ENCODE peak calls at places on chromosomes 3 and 15, in eight cellular contexts. One of them, this sample, is unnamed.

GRCh38 chr3:30198162-30198561 is 408.2 kb upstream of the TGFBR2 start:
- DNase-seq in NCI-H1436: no peak
- DNase-seq in stimulated activated CD4-positive, alpha-beta T cell treated with anti-CD3 and anti-CD28 coated beads, Interleukin-15, amount 100 ng/mL, for 48 hours: no peak
- DNase-seq in RPMI8226: no peak
- DNase-seq in EL: no peak
- DNase-seq in left colon: no peak
- DNase-seq in AG09319: no peak
- DNase-seq in osteoblast: no peak
- DNase-seq in this sample: no peak

GRCh38 chr15:22968356-22968755 is 11.8 kb downstream of the CYFIP1 start:
- DNase-seq in AG09319: no peak
- DNase-seq in RPMI8226: no peak
- DNase-seq in osteoblast: peak
- DNase-seq in EL: peak
- DNase-seq in left colon: no peak
- DNase-seq in NCI-H1436: no peak
- DNase-seq in stimulated activated CD4-positive, alpha-beta T cell treated with anti-CD3 and anti-CD28 coated beads, Interleukin-15, amount 100 ng/mL, for 48 hours: no peak
- DNase-seq in this sample: peak

GRCh38 chr3:175187586-175187985 is 328.5 kb downstream of the NAALADL2 start:
- DNase-seq in EL: no peak
- DNase-seq in AG09319: no peak
- DNase-seq in RPMI8226: no peak
- DNase-seq in left colon: no peak
- DNase-seq in stimulated activated CD4-positive, alpha-beta T cell treated with anti-CD3 and anti-CD28 coated beads, Interleukin-15, amount 100 ng/mL, for 48 hours: no peak
- DNase-seq in osteoblast: no peak
- DNase-seq in NCI-H1436: peak
- DNase-seq in this sample: peak

GRCh38 chr3:13501527-13501926 is 21.4 kb downstream of the HDAC11 start:
- DNase-seq in NCI-H1436: no peak
- DNase-seq in RPMI8226: no peak
- DNase-seq in left colon: no peak
- DNase-seq in EL: no peak
- DNase-seq in stimulated activated CD4-positive, alpha-beta T cell treated with anti-CD3 and anti-CD28 coated beads, Interleukin-15, amount 100 ng/mL, for 48 hours: no peak
- DNase-seq in AG09319: no peak
- DNase-seq in osteoblast: peak
- DNase-seq in this sample: no peak

GRCh38 chr15:53978248-53978906 is at the start of gene UNC13C:
- DNase-seq in EL: no peak
- DNase-seq in osteoblast: no peak
- DNase-seq in stimulated activated CD4-positive, alpha-beta T cell treated with anti-CD3 and anti-CD28 coated beads, Interleukin-15, amount 100 ng/mL, for 48 hours: no peak
- DNase-seq in left colon: peak
- DNase-seq in NCI-H1436: peak
- DNase-seq in AG09319: no peak
- DNase-seq in RPMI8226: peak
- DNase-seq in this sample: peak

GRCh38 chr15:84797801-84798200 is 19.4 kb upstream of the ALPK3 start:
- DNase-seq in left colon: no peak
- DNase-seq in stimulated activated CD4-positive, alpha-beta T cell treated with anti-CD3 and anti-CD28 coated beads, Interleukin-15, amount 100 ng/mL, for 48 hours: no peak
- DNase-seq in AG09319: no peak
- DNase-seq in NCI-H1436: no peak
- DNase-seq in EL: no peak
- DNase-seq in RPMI8226: no peak
- DNase-seq in osteoblast: peak
- DNase-seq in this sample: no peak

GRCh38 chr3:125132815-125133214 is 77.0 kb upstream of the HEG1 start:
- DNase-seq in AG09319: no peak
- DNase-seq in EL: no peak
- DNase-seq in left colon: no peak
- DNase-seq in stimulated activated CD4-positive, alpha-beta T cell treated with anti-CD3 and anti-CD28 coated beads, Interleukin-15, amount 100 ng/mL, for 48 hours: no peak
- DNase-seq in NCI-H1436: no peak
- DNase-seq in osteoblast: no peak
- DNase-seq in RPMI8226: no peak
- DNase-seq in this sample: no peak

GRCh38 chr15:69780374-69780773 is 317.3 kb downstream of the TLE3 start:
- DNase-seq in osteoblast: no peak
- DNase-seq in left colon: no peak
- DNase-seq in NCI-H1436: no peak
- DNase-seq in RPMI8226: no peak
- DNase-seq in EL: peak
- DNase-seq in AG09319: no peak
- DNase-seq in stimulated activated CD4-positive, alpha-beta T cell treated with anti-CD3 and anti-CD28 coated beads, Interleukin-15, amount 100 ng/mL, for 48 hours: no peak
- DNase-seq in this sample: no peak

GRCh38 chr15:41659855-41660234 is 360 bp upstream of the MGA start:
- DNase-seq in AG09319: no peak
- DNase-seq in stimulated activated CD4-positive, alpha-beta T cell treated with anti-CD3 and anti-CD28 coated beads, Interleukin-15, amount 100 ng/mL, for 48 hours: no peak
- DNase-seq in left colon: no peak
- DNase-seq in osteoblast: no peak
- DNase-seq in NCI-H1436: no peak
- DNase-seq in RPMI8226: no peak
- DNase-seq in EL: no peak
- DNase-seq in this sample: no peak

GRCh38 chr15:99433026-99433756 is 132.6 kb upstream of the MEF2A start:
- DNase-seq in left colon: peak
- DNase-seq in stimulated activated CD4-positive, alpha-beta T cell treated with anti-CD3 and anti-CD28 coated beads, Interleukin-15, amount 100 ng/mL, for 48 hours: no peak
- DNase-seq in osteoblast: no peak
- DNase-seq in RPMI8226: no peak
- DNase-seq in AG09319: no peak
- DNase-seq in EL: no peak
- DNase-seq in NCI-H1436: no peak
- DNase-seq in this sample: peak

GRCh38 chr3:53161345-53161819 is 373 bp downstream of the PRKCD start:
- DNase-seq in osteoblast: peak
- DNase-seq in AG09319: no peak
- DNase-seq in left colon: no peak
- DNase-seq in EL: peak
- DNase-seq in RPMI8226: peak
- DNase-seq in stimulated activated CD4-positive, alpha-beta T cell treated with anti-CD3 and anti-CD28 coated beads, Interleukin-15, amount 100 ng/mL, for 48 hours: no peak
- DNase-seq in NCI-H1436: no peak
- DNase-seq in this sample: no peak

This sample was measured in MG63.